ENCODE peak calls at places on chromosomes 6 and 20, in nine cellular contexts. N is GM23248, J is hepatocyte, B is PC-3, R is GM23338, U is SK-N-SH, V is HCT116, A is neural progenitor cell, I is MM.1S. D is an unnamed sample.

GRCh38 chr6:129766959-129767728 is 57.2 kb upstream of the ARHGAP18 start:
- DNase-seq in I (peak; percentile 78), A (peak; percentile 90), J (peak; percentile 58), V (no peak), U (peak; percentile 25), B (peak; percentile 28), N (peak; percentile 73), R (peak; percentile 77), D (no peak)

GRCh38 chr6:75077694-75078093 is 128.2 kb downstream of the COL12A1 start:
- DNase-seq in B (no peak), N (no peak), I (no peak), R (no peak), V (no peak), A (peak; percentile 23), J (no peak), U (no peak), D (no peak)

GRCh38 chr6:43793875-43794242 is 23.8 kb downstream of the VEGFA start:
- DNase-seq in A (no peak), R (no peak), J (no peak), N (no peak), V (no peak), U (no peak), B (no peak), I (no peak), D (no peak)

GRCh38 chr20:40763646-40764295 is 74.7 kb upstream of the MAFB start:
- DNase-seq in B (no peak), R (no peak), V (no peak), A (no peak), I (no peak), N (peak; percentile 45), U (peak; percentile 53), J (peak; percentile 26), D (no peak)

GRCh38 chr6:122754191-122754731 is 25.3 kb upstream of the FABP7 start:
- DNase-seq in B (no peak), R (no peak), U (no peak), V (no peak), J (no peak), N (no peak), I (no peak), A (no peak), D (no peak)

GRCh38 chr6:14458669-14459266 is 341.2 kb downstream of the CD83 start:
- DNase-seq in R (no peak), V (no peak), I (no peak), J (peak; percentile 39), N (peak; percentile 89), A (no peak), U (no peak), B (peak; percentile 96), D (no peak)

GRCh38 chr20:57612916-57613315 is 7.3 kb downstream of the ZBP1 start:
- DNase-seq in A (no peak), R (no peak), U (no peak), J (no peak), B (no peak), N (no peak), V (no peak), I (no peak), D (no peak)

GRCh38 chr20:57890254-57890800 is 180.5 kb upstream of the PMEPA1 start:
- DNase-seq in J (no peak), I (no peak), R (peak; percentile 20), N (peak; percentile 12), A (no peak), U (no peak), B (no peak), V (no peak), D (peak; percentile 6)

GRCh38 chr20:63315982-63316491 is 23.1 kb downstream of the COL20A1 start:
- DNase-seq in I (no peak), N (no peak), V (no peak), A (no peak), R (no peak), J (no peak), U (no peak), B (no peak), D (no peak)

GRCh38 chr6:168417158-168417557 is 23.8 kb upstream of the SMOC2 start:
- DNase-seq in U (no peak), J (no peak), N (no peak), A (peak; percentile 22), B (no peak), V (no peak), I (no peak), R (peak; percentile 39), D (no peak)

GRCh38 chr6:74638467-74638866 is 567.4 kb downstream of the COL12A1 start:
- DNase-seq in A (no peak), U (no peak), J (no peak), R (no peak), I (no peak), B (no peak), V (no peak), N (peak; percentile 58), D (no peak)

GRCh38 chr20:10580700-10581099 is 93.1 kb downstream of the JAG1 start:
- DNase-seq in I (no peak), A (no peak), U (no peak), J (no peak), B (peak; percentile 65), V (no peak), R (no peak), N (no peak), D (peak; percentile 1)

GRCh38 chr20:6120491-6120988 is 2.3 kb downstream of the FERMT1 start:
- DNase-seq in U (no peak), N (no peak), V (no peak), J (no peak), A (no peak), B (no peak), I (no peak), R (peak; percentile 43), D (no peak)

DNA sequence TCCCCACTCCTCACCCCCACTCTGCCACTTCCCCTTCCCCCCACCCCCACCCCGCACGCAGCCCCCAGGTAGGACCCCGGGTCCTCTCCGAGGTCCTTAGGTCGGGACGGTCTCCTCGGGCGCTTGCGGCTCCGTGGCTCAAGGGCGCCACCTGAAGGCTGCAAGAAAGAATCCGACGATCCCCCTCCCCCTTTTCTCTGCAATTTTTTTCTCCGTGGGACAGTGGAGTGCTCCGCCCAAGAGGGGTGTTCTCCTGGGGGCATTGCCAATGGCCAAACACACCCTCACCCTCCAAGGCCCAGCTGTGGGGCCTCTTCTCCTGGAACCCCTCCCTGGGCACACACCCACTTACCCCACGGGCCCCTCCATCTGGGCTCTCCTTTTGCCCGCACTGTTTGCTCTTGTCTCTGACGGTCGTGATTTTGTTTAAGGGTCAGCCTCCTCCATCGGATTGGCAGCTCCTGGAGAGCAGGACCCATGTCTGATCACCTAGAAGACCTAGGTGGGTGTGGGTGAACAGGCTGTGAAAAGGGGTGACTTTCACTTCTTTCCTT is 1.1 kb upstream of the TMEM74B start:
- DNase-seq in N (peak; percentile 69), I (peak; percentile 69), B (peak; percentile 71), R (peak; percentile 81), J (peak; percentile 80), A (peak; percentile 83), U (peak; percentile 88), V (peak; percentile 34), D (peak; percentile 45)
- TF ChIP-seq EZH2phosphoT487 in N (no peak), I (no peak), B (no peak), R (no peak), J (no peak), A (no peak), U (no peak), V (no peak), D (no peak)

DNA sequence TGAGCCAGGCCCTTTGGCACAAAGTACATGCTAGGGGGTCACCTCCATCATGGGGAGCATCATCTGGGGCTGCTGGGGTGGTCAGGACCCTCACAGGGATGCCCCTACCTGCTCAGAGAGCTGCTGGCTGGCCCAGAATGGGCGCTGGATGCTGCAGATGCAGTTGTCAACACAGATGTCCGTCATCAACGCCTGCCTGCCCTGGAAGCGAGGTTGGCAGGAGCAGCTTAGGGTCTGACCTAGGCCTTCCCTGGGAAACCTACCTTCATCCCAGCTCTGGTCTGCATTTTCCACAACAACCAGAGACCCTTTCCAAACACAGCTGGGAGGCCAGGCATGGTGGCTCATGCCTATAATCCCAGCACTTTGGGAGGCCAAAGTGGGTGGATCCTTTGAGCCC is 88.0 kb downstream of the EDN3 start:
- DNase-seq in A (no peak), N (no peak), U (no peak), J (no peak), B (no peak), I (no peak), V (no peak), R (no peak), D (no peak)
- TF ChIP-seq EZH2phosphoT487 in A (no peak), N (no peak), U (no peak), J (no peak), B (no peak), I (no peak), V (no peak), R (no peak), D (no peak)

DNA sequence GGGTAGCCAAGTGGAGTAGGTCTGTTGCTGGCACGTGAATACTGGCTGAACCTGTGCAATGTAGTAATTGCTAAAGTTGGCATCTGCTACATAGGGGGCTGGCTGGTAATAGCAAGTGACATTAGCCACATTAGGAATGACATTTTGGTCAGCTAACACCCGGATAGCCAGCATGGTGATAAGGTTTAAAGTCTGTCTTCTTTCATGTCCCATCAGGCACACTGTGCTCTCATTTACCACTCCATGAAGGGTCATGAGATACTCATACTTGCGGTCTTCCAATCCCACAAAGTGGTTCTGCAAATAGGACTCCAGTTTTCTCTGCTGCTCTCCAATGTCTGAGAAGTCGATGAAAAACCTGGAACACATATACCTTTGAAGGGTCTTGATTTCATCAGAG is 2.8 kb downstream of the TENT5A start:
- DNase-seq in I (no peak), A (no peak), B (no peak), U (no peak), N (peak; percentile 64), J (no peak), V (no peak), R (no peak), D (no peak)
- TF ChIP-seq EZH2phosphoT487 in I (no peak), A (no peak), B (no peak), U (no peak), N (no peak), J (no peak), V (no peak), R (no peak), D (no peak)

DNA sequence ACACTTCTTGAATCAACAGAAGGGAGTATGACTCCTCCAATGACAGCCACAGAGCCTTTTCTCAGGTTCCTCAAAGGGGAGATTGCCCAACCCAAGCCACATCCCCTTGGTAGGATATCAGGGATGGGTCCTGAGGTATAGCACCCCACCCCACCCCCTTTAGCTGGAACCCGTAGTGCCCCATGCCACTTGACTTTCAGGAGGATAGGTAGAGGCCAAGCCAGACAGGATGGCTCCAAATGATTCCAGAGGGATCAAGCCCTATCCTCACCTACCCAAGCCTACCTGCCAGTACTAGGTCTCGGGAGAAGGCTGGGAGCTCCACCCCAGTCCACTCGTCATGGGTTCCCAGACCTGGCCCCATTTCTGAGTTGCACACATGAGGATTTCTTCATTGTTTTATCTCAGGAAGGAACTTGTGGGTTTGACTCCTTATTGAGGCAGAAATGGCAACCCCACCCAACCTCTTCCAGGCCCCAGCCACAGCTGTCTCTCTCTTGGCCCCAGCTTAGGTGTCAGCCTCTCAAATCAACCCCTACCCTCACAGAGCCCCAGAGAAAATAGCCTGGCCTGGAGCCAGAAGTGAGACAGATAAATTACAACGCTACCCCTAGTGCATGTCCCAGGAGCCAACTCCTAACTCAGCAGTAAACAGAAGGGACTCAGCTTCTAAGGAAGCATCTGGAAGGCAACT is 3.6 kb downstream of the CCND3 start:
- DNase-seq in N (no peak), A (no peak), V (no peak), B (no peak), R (no peak), I (no peak), U (no peak), J (no peak), D (peak; percentile 40)
- TF ChIP-seq EZH2phosphoT487 in N (no peak), A (no peak), V (no peak), B (no peak), R (no peak), I (no peak), U (no peak), J (no peak), D (no peak)